ENCODE peak calls at places on chromosomes 3 and 15, in seven cellular contexts. Q is AG08395, C is amniotic epithelial cell, Y is uterus, J is HCEC 1CT, L is HFFc6, Z is HL-60. K is an unnamed sample.

GRCh38 chr3:61631108-61631769 is 69.9 kb downstream of the PTPRG start:
- DNase-seq in Q (no peak), C (no peak), Y (no peak), J (no peak), L (no peak), Z (no peak), K (no peak)

GRCh38 chr3:18743761-18744160 is 318.6 kb upstream of the SATB1 start:
- DNase-seq in Q (no peak), C (no peak), Y (no peak), J (no peak), L (no peak), Z (no peak), K (no peak)

GRCh38 chr15:65326109-65326508 is 21.6 kb downstream of the RNU5B-1 start:
- DNase-seq in Q (no peak), C (peak), Y (peak), J (no peak), L (no peak), Z (no peak), K (no peak)

GRCh38 chr3:13332740-13333139 is 87.4 kb downstream of the NUP210 start:
- DNase-seq in Q (no peak), C (no peak), Y (no peak), J (no peak), L (no peak), Z (no peak), K (no peak)

GRCh38 chr3:50525987-50526386 is 22.6 kb upstream of the CACNA2D2 start:
- DNase-seq in Q (peak), C (peak), Y (no peak), J (peak), L (peak), Z (peak), K (peak)

GRCh38 chr3:68740087-68740486 is 192.3 kb downstream of the TAFA4 start:
- DNase-seq in Q (no peak), C (no peak), Y (no peak), J (no peak), L (no peak), Z (no peak), K (no peak)

GRCh38 chr3:82416828-82417227 is 655.4 kb upstream of the GBE1 start:
- DNase-seq in Q (no peak), C (no peak), Y (no peak), J (no peak), L (no peak), Z (no peak), K (no peak)

GRCh38 chr3:70989174-70989573 is 594.4 kb downstream of the FOXP1 start:
- DNase-seq in Q (peak), C (peak), Y (no peak), J (peak), L (peak), Z (no peak), K (peak)

GRCh38 chr15:63387741-63388468 is 6.3 kb upstream of the CA12 start:
- DNase-seq in Q (no peak), C (no peak), Y (no peak), J (no peak), L (no peak), Z (no peak), K (no peak)

GRCh38 chr15:75620043-75620775 is 5.3 kb downstream of the SNUPN start:
- DNase-seq in Q (peak), C (peak), Y (peak), J (peak), L (peak), Z (no peak), K (peak)

GRCh38 chr15:70593795-70594194 is 169.6 kb downstream of the UACA start:
- DNase-seq in Q (no peak), C (no peak), Y (no peak), J (no peak), L (no peak), Z (no peak), K (no peak)

GRCh38 chr15:77419050-77419835 is 661 bp downstream of the PEAK1 start:
- DNase-seq in Q (peak), C (peak), Y (peak), J (peak), L (peak), Z (peak), K (no peak)

GRCh38 chr3:130900959-130901358 is 7.1 kb downstream of the ATP2C1 start:
- DNase-seq in Q (no peak), C (no peak), Y (no peak), J (no peak), L (no peak), Z (no peak), K (no peak)

GRCh38 chr3:69271098-69271497 is 114.8 kb downstream of the FRMD4B start:
- DNase-seq in Q (no peak), C (no peak), Y (no peak), J (no peak), L (no peak), Z (no peak), K (no peak)

GRCh38 chr3:25156526-25157075 is 271.5 kb upstream of the RARB start:
- DNase-seq in Q (peak), C (peak), Y (peak), J (no peak), L (peak), Z (no peak), K (peak)

GRCh38 chr3:176106380-176106779 is 1090.9 kb downstream of the TBL1XR1 start:
- DNase-seq in Q (no peak), C (peak), Y (no peak), J (no peak), L (peak), Z (no peak), K (no peak)

GRCh38 chr3:194730369-194730768 is 44.7 kb downstream of the FAM43A start:
- DNase-seq in Q (no peak), C (peak), Y (no peak), J (no peak), L (peak), Z (no peak), K (peak)

GRCh38 chr3:165839296-165840076 is 2.3 kb upstream of the BCHE start:
- DNase-seq in Q (no peak), C (no peak), Y (no peak), J (no peak), L (no peak), Z (no peak), K (no peak)

GRCh38 chr3:25455316-25456232 is 27.5 kb downstream of the RARB start:
- DNase-seq in Q (peak), C (no peak), Y (peak), J (no peak), L (peak), Z (no peak), K (no peak)

GRCh38 chr3:23518441-23518840 is 287.3 kb upstream of the UBE2E1 start:
- DNase-seq in Q (no peak), C (no peak), Y (no peak), J (no peak), L (no peak), Z (no peak), K (no peak)

GRCh38 chr3:125194061-125194848 is 18.3 kb downstream of the SLC12A8 start:
- DNase-seq in Q (no peak), C (no peak), Y (no peak), J (no peak), L (peak), Z (no peak), K (no peak)

GRCh38 chr3:126573492-126574117 is 14.9 kb upstream of the C3orf22 start:
- DNase-seq in Q (no peak), C (no peak), Y (no peak), J (no peak), L (no peak), Z (no peak), K (no peak)

K was measured in NCI-H226.